ENCODE peak calls at places on chromosomes 2 and 18, in five cellular contexts. X is ovary, U is kidney epithelial cell, H is progenitor cell of endocrine pancreas, Y is GM23248. Z is an unnamed sample.

GRCh38 chr2:181872178-181872577 is 19.4 kb upstream of the ITPRID2 start:
- DNase-seq in X (no peak), Y (no peak), U (no peak), H (no peak), Z (no peak)

GRCh38 chr2:218832520-218832919 is 917 bp upstream of the PRKAG3 start:
- DNase-seq in U (no peak), X (no peak), Y (peak), H (no peak), Z (no peak)

GRCh38 chr2:8608411-8608954 is 73.4 kb upstream of the ID2 start:
- DNase-seq in X (no peak), H (no peak), U (no peak), Y (peak), Z (no peak)

GRCh38 chr2:114293355-114293754 is 149.1 kb upstream of the DPP10 start:
- DNase-seq in X (no peak), Y (no peak), U (no peak), H (no peak), Z (no peak)

GRCh38 chr2:9618410-9618809 is 12.4 kb downstream of the YWHAQ start:
- DNase-seq in H (no peak), U (no peak), X (no peak), Y (no peak), Z (no peak)

GRCh38 chr2:62577994-62578836 is 72.2 kb upstream of the TMEM17 start:
- DNase-seq in U (peak), X (no peak), H (no peak), Y (peak), Z (peak)

GRCh38 chr2:133072837-133073694 is 403.1 kb upstream of the LYPD1 start:
- DNase-seq in Y (no peak), X (no peak), H (no peak), U (no peak), Z (no peak)

GRCh38 chr2:2686228-2686627 is 355.2 kb upstream of the MYT1L start:
- DNase-seq in U (no peak), Y (no peak), H (no peak), X (no peak), Z (no peak)

GRCh38 chr2:79622508-79622907 is 109.7 kb downstream of the CTNNA2 start:
- DNase-seq in Y (peak), U (peak), H (no peak), X (no peak), Z (no peak)

GRCh38 chr2:233354971-233355574 is 779 bp downstream of the DGKD start:
- DNase-seq in Y (peak), X (peak), U (no peak), H (no peak), Z (no peak)

GRCh38 chr18:75173125-75173432 is 35.9 kb downstream of the PTGR3 start:
- DNase-seq in H (no peak), Y (no peak), U (no peak), X (no peak), Z (no peak)

GRCh38 chr2:6642011-6642410 is 223.7 kb downstream of the CMPK2 start:
- DNase-seq in H (no peak), U (no peak), Y (no peak), X (no peak), Z (no peak)

GRCh38 chr2:131039908-131040660 is 53.2 kb downstream of the FAM168B start:
- DNase-seq in Y (no peak), H (no peak), U (no peak), X (no peak), Z (no peak)

Z was measured in epithelial cell of proximal tubule.